ENCODE peak calls at places on chromosomes 13 and 19, in nine cellular contexts. T is HT1080; G is ELR; I is kidney; Q is effector CD4-positive, alpha-beta T cell; A is NCI-H345; F is EL; Y is H54; D is central memory CD8-positive, alpha-beta T cell. X is an unnamed sample.

GRCh38 chr13:33838567-33839131 is 20.7 kb downstream of the RFC3 start:
- DNase-seq in D (no peak), F (no peak), I (no peak), Y (no peak), Q (no peak), G (no peak), A (no peak), T (no peak), X (no peak)

GRCh38 chr19:58357798-58358145 is 4.5 kb upstream of the A1BG start:
- DNase-seq in Y (no peak), D (no peak), T (no peak), F (no peak), Q (no peak), I (no peak), G (no peak), A (no peak), X (no peak)

GRCh38 chr19:12783226-12783848 is 7.9 kb upstream of the JUNB start:
- DNase-seq in G (peak; percentile 53), A (no peak), T (no peak), Q (peak; percentile 23), D (no peak), F (no peak), Y (no peak), I (no peak), X (peak; percentile 45)

GRCh38 chr19:11481777-11482383 is 1.0 kb upstream of the ELAVL3 start:
- DNase-seq in D (no peak), G (peak; percentile 59), A (peak; percentile 79), F (peak; percentile 75), I (peak; percentile 93), Y (peak; percentile 98), T (peak; percentile 56), Q (peak; percentile 20), X (peak; percentile 96)

GRCh38 chr13:23984541-23984940 is 87.2 kb upstream of the C1QTNF9B start:
- DNase-seq in Y (no peak), A (no peak), T (no peak), I (no peak), G (no peak), D (no peak), F (no peak), Q (no peak), X (no peak)

GRCh38 chr13:60887711-60888110 is 490.7 kb downstream of the TDRD3 start:
- DNase-seq in I (no peak), T (peak; percentile 4), D (no peak), A (no peak), F (no peak), Y (no peak), G (no peak), Q (no peak), X (no peak)

GRCh38 chr13:106534844-106535551 is 464 bp downstream of the EFNB2 start:
- DNase-seq in I (peak; percentile 83), F (peak; percentile 34), Q (peak; percentile 4), A (no peak), Y (peak; percentile 51), D (peak; percentile 11), T (no peak), G (peak; percentile 37), X (peak; percentile 13)

GRCh38 chr19:50510121-50510670 is 795 bp downstream of the JOSD2 start:
- DNase-seq in D (no peak), Q (no peak), F (no peak), T (no peak), I (peak; percentile 81), A (no peak), G (peak; percentile 28), Y (no peak), X (no peak)

GRCh38 chr13:83297591-83298305 is 584.5 kb downstream of the SLITRK1 start:
- DNase-seq in T (no peak), F (no peak), G (no peak), I (no peak), A (no peak), Y (no peak), D (no peak), Q (no peak), X (no peak)

GRCh38 chr13:98989469-98990235 is 11.8 kb upstream of the DOCK9 start:
- DNase-seq in Q (no peak), T (no peak), I (no peak), Y (no peak), D (no peak), G (no peak), F (no peak), A (no peak), X (no peak)

GRCh38 chr19:16452321-16452720 is 19.4 kb downstream of the EPS15L1 start:
- DNase-seq in Q (no peak), Y (no peak), I (no peak), G (no peak), D (no peak), A (no peak), T (no peak), F (no peak), X (no peak)

GRCh38 chr13:22114630-22115311 is 443.9 kb downstream of the FGF9 start:
- DNase-seq in F (no peak), Y (no peak), T (no peak), A (no peak), G (no peak), Q (peak; percentile 27), D (peak; percentile 58), I (no peak), X (no peak)

GRCh38 chr13:30477346-30478235 is 11.9 kb upstream of the HMGB1 start:
- DNase-seq in Y (no peak), T (no peak), I (no peak), A (no peak), G (no peak), F (no peak), D (no peak), Q (no peak), X (no peak)

GRCh38 chr19:5057860-5058259 is 88.9 kb downstream of the KDM4B start:
- DNase-seq in D (no peak), T (peak; percentile 6), Y (peak; percentile 61), F (peak; percentile 13), Q (no peak), G (peak; percentile 37), A (no peak), I (no peak), X (no peak)

GRCh38 chr13:66933994-66934393 is 296.1 kb downstream of the PCDH9 start:
- DNase-seq in T (peak; percentile 84), Y (peak; percentile 10), F (peak; percentile 68), G (peak; percentile 96), I (no peak), Q (no peak), A (no peak), D (no peak), X (peak; percentile 86)

GRCh38 chr19:41939861-41940442 is 11.7 kb upstream of the ERFL start:
- DNase-seq in G (peak; percentile 41), F (peak; percentile 57), Y (no peak), I (peak; percentile 81), A (no peak), D (no peak), T (peak; percentile 31), Q (peak; percentile 49), X (no peak)

GRCh38 chr19:1470864-1471513 is 8.0 kb downstream of the C19orf25 start:
- DNase-seq in A (no peak), Q (no peak), F (no peak), I (peak; percentile 82), T (no peak), D (no peak), G (peak; percentile 42), Y (no peak), X (no peak)

GRCh38 chr13:40074338-40074737 is 418.9 kb downstream of the COG6 start:
- DNase-seq in I (no peak), A (no peak), T (no peak), Q (no peak), F (no peak), Y (no peak), D (no peak), G (no peak), X (no peak)

GRCh38 chr13:100675660-100676129 is 1.1 kb upstream of the TMTC4 start:
- DNase-seq in Y (no peak), G (no peak), F (no peak), D (no peak), A (no peak), T (no peak), Q (no peak), I (no peak), X (no peak)

GRCh38 chr19:30017172-30017571 is 75.1 kb downstream of the URI1 start:
- DNase-seq in T (no peak), Y (no peak), A (no peak), Q (no peak), F (no peak), I (no peak), G (no peak), D (no peak), X (no peak)

GRCh38 chr19:38265213-38265861 is 964 bp downstream of the SPINT2 start:
- DNase-seq in I (peak; percentile 77), D (no peak), F (no peak), A (no peak), T (no peak), Y (no peak), Q (no peak), G (no peak), X (no peak)

GRCh38 chr19:8307400-8307964 is 676 bp downstream of the CD320 start:
- DNase-seq in Q (no peak), Y (no peak), A (peak; percentile 28), F (no peak), T (no peak), G (no peak), I (peak; percentile 56), D (no peak), X (no peak)

GRCh38 chr19:10643166-10643967 is 10.8 kb upstream of the ILF3 start:
- DNase-seq in I (no peak), Q (no peak), G (no peak), F (no peak), D (no peak), Y (no peak), A (no peak), T (no peak), X (no peak)

GRCh38 chr13:34357435-34358232 is 539.7 kb downstream of the RFC3 start:
- DNase-seq in G (peak; percentile 87), Q (no peak), I (no peak), F (peak; percentile 87), T (peak; percentile 93), D (no peak), A (no peak), Y (peak; percentile 28), X (peak; percentile 84)

GRCh38 chr19:12913871-12914690 is 5.0 kb downstream of the SYCE2 start:
- DNase-seq in A (no peak), Q (peak; percentile 22), T (peak; percentile 26), I (no peak), G (no peak), Y (no peak), F (no peak), D (peak; percentile 28), X (no peak)

GRCh38 chr19:14361824-14362223 is 19.4 kb upstream of the ADGRE5 start:
- DNase-seq in I (no peak), T (peak; percentile 46), Y (no peak), Q (no peak), G (peak; percentile 46), A (no peak), D (no peak), F (no peak), X (no peak)

GRCh38 chr13:89628567-89628966 is 1718.9 kb upstream of the MIR17HG start:
- DNase-seq in D (no peak), G (no peak), F (no peak), Q (no peak), T (no peak), A (no peak), I (no peak), Y (no peak), X (no peak)

GRCh38 chr13:47114030-47114429 is 217.2 kb upstream of the HTR2A start:
- DNase-seq in F (peak; percentile 84), Y (no peak), G (peak; percentile 92), I (no peak), D (no peak), Q (no peak), T (peak; percentile 91), A (no peak), X (no peak)

GRCh38 chr13:99987180-99988047 is 5.8 kb downstream of the ZIC2 start:
- DNase-seq in I (no peak), Q (no peak), D (no peak), F (no peak), G (no peak), A (peak; percentile 68), Y (no peak), T (no peak), X (no peak)

GRCh38 chr13:40665061-40665753 is 1.2 kb downstream of the FOXO1 start:
- DNase-seq in Y (no peak), G (peak; percentile 19), F (peak; percentile 26), D (peak; percentile 21), T (peak; percentile 20), A (no peak), Q (peak; percentile 13), I (peak; percentile 86), X (peak; percentile 33)

GRCh38 chr19:58557253-58558065 is 952 bp downstream of the UBE2M start:
- DNase-seq in Q (no peak), T (no peak), F (no peak), Y (no peak), A (no peak), D (no peak), G (no peak), I (peak; percentile 73), X (no peak)

X was measured in MG63.